ENCODE peak calls at places on chromosomes 16 and 17, in four cellular contexts. R is neuronal stem cell, M is mesenchymal stem cell, H is IMR-90. W is an unnamed sample. For H3K9me3, the result is how much of the 10 kb centered on the place peaks cover.

GRCh38 chr16:50209548-50210265 is 56.6 kb downstream of the TENT4B start:
- DNase-seq in R (no peak), M (no peak), H (no peak), W (peak)

GRCh38 chr16:56614549-56614991 is 6.2 kb downstream of the MT2A start:
- DNase-seq in H (peak), M (peak), R (no peak), W (no peak)

GRCh38 chr16:88132836-88133506 is 181.7 kb downstream of the BANP start:
- DNase-seq in R (no peak), M (no peak), H (no peak), W (no peak)

GRCh38 chr16:57475711-57476339 is 10.5 kb downstream of the DOK4 start:
- DNase-seq in R (no peak), M (peak), H (peak), W (peak)

GRCh38 chr17:48954300-48954755 is 9.7 kb upstream of the SNF8 start:
- DNase-seq in M (peak), H (peak), R (peak), W (peak)

GRCh38 chr16:84047626-84048025 is 5.0 kb upstream of the SLC38A8 start:
- DNase-seq in H (no peak), M (no peak), R (no peak), W (no peak)

GRCh38 chr16:80725566-80726162 is 78.7 kb downstream of the CDYL2 start:
- DNase-seq in R (no peak), H (no peak), M (no peak), W (no peak)

GRCh38 chr17:3610523-3610922 is 1.3 kb upstream of the TRPV1 start:
- DNase-seq in H (no peak), R (no peak), M (no peak), W (no peak)

GRCh38 chr16:3876695-3877094 is 3.8 kb downstream of the CREBBP start:
- DNase-seq in M (peak), H (peak), R (no peak), W (no peak)

GRCh38 chr16:86924537-86924936 is 346.2 kb downstream of the FOXL1 start:
- DNase-seq in M (peak), H (peak), R (no peak), W (no peak)

GRCh38 chr16:30893744-30894539 is at the start of gene BCL7C:
- DNase-seq in R (peak), M (peak), H (peak), W (peak)

GRCh38 chr17:77489898-77490265 is 349.1 kb downstream of the SEC14L1 start:
- DNase-seq in H (no peak), R (no peak), M (no peak), W (no peak)

GRCh38 chr16:20727181-20727580 is 14.4 kb downstream of the THUMPD1 start:
- DNase-seq in H (no peak), M (no peak), R (no peak), W (no peak)

GRCh38 chr16:89322381-89323119 is 105.0 kb downstream of the ZNF778 start:
- DNase-seq in R (no peak), M (peak), H (peak), W (peak)

GRCh38 chr17:58691701-58692238 is at the start of gene TEX14:
- DNase-seq in H (no peak), M (no peak), R (no peak), W (peak)

GRCh38 chr17:49987681-49988441 is 7.2 kb downstream of the DLX3 start:
- DNase-seq in M (no peak), H (no peak), R (no peak), W (peak)

GRCh38 chr17:57653279-57653678 is 91.8 kb downstream of the CCDC182 start:
- DNase-seq in H (no peak), M (no peak), R (no peak), W (no peak)

GRCh38 chr16:84483882-84484565 is 20.4 kb downstream of the MEAK7 start:
- DNase-seq in H (no peak), R (no peak), M (no peak), W (no peak)

GRCh38 chr17:82297280-82297803 is 20.1 kb downstream of the CD7 start:
- DNase-seq in M (peak), R (no peak), H (no peak), W (no peak)

GRCh38 chr17:20156196-20157077 is 147.3 kb downstream of the SPECC1 start:
- DNase-seq in M (peak), H (peak), R (peak), W (no peak)

GRCh38 chr16:65002265-65002664 is 119.6 kb downstream of the CDH11 start:
- DNase-seq in H (peak), R (no peak), M (peak), W (no peak)

GRCh38 chr17:11807606-11808005 is 189.7 kb downstream of the ZNF18 start:
- DNase-seq in M (no peak), H (no peak), R (no peak), W (no peak)

GRCh38 chr16:24900230-24900629 is 54.5 kb downstream of the SLC5A11 start:
- DNase-seq in R (no peak), M (peak), H (no peak), W (no peak)

GRCh38 chr17:15922586-15922985 is 22.3 kb upstream of the ADORA2B start:
- DNase-seq in M (no peak), H (no peak), R (no peak), W (no peak)

GRCh38 chr17:6107791-6108190 is 37.6 kb downstream of the WSCD1 start:
- DNase-seq in M (no peak), H (no peak), R (no peak), W (no peak)

GRCh38 chr16:65283238-65283651 is 161.4 kb upstream of the CDH11 start:
- DNase-seq in R (no peak), H (peak), M (no peak), W (no peak)

GRCh38 chr17:68437979-68438877 is 19.1 kb downstream of the WIPI1 start:
- DNase-seq in H (peak), R (no peak), M (peak), W (peak)

GRCh38 chr16:86827521-86827920 is 249.2 kb downstream of the FOXL1 start:
- DNase-seq in H (no peak), R (no peak), M (no peak), W (no peak)

GRCh38 chr17:48728232-48729231 is at the start of gene HOXB13:
- DNase-seq in H (peak), R (no peak), M (peak), W (peak)

GRCh38 chr17:58377005-58377660 is 25.1 kb upstream of the SUPT4H1 start:
- DNase-seq in H (no peak), R (no peak), M (no peak), W (peak)

GRCh38 chr16:74811911-74812310 is 37.3 kb upstream of the FA2H start:
- DNase-seq in R (no peak), M (no peak), H (no peak), W (no peak)

GRCh38 chr16:28304214-28304613 is 11.9 kb downstream of the SBK1 start:
- DNase-seq in M (peak), R (peak), H (peak), W (peak)

GRCh38 chr17:17971431-17972125 is 622 bp downstream of the TOM1L2 start:
- DNase-seq in H (no peak), M (peak), R (no peak), W (no peak)

GRCh38 chr17:79082311-79083190 is 7.9 kb downstream of the ENGASE start:
- DNase-seq in M (peak), H (peak), R (peak), W (peak)

GRCh38 chr17:37483311-37484039 is 6.2 kb upstream of the DUSP14 start:
- DNase-seq in M (peak), R (no peak), H (peak), W (no peak)

GRCh38 chr17:70913086-70913485 is 743.8 kb downstream of the KCNJ2 start:
- DNase-seq in R (no peak), M (no peak), H (peak), W (no peak)

GRCh38 chr16:74611721-74612120 is 4.8 kb upstream of the GLG1 start:
- DNase-seq in M (peak), R (no peak), H (peak), W (no peak)

GRCh38 chr17:81116704-81117103 is 48.6 kb upstream of the PVALEF start:
- DNase-seq in M (no peak), H (no peak), R (no peak), W (no peak)
- H2BK5ac ChIP-seq in M (no peak), H (no peak), R (no peak), W (no peak)

DNA sequence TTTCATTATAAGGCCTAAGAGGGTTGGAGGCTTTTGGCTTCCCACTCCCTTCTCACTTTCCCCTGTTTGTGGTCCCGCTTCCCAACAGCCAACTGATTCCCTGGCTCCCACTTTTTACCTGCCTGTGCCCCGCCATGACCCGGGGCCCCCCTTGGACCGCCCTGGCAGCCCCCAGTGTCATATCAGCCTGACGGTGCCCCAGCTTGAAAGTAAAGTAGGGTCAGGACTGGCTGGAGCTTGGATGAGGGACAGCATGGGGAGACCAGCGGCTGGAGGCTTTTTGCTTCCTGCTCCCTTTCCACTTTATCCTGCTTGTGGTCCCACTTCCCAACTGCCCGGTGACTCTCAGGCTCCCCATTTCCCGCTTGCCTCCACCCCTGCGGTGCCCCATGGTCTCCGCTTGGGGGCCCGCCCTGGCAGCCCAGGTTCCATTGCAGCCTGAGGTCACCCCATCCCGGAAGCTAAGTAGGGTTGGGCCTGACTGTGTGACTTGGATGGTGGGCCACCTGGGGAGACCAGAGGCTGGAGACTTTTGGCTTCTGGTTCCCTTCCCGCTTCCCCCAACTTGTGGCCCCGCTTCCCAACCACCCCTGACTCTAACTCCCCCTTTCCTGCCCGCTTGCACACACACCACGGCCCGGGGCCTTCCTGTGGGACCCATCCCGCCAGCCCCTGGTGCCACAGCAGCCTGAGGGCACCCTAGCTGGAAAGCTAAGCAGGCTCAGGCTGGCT is 2274.7 kb downstream of the TP53TG3F start:
- DNase-seq in H (no peak), R (no peak), M (no peak), W (no peak)
- H3K9me3 ChIP-seq in H (under half), R (under half), M (under half), W (half or more)

DNA sequence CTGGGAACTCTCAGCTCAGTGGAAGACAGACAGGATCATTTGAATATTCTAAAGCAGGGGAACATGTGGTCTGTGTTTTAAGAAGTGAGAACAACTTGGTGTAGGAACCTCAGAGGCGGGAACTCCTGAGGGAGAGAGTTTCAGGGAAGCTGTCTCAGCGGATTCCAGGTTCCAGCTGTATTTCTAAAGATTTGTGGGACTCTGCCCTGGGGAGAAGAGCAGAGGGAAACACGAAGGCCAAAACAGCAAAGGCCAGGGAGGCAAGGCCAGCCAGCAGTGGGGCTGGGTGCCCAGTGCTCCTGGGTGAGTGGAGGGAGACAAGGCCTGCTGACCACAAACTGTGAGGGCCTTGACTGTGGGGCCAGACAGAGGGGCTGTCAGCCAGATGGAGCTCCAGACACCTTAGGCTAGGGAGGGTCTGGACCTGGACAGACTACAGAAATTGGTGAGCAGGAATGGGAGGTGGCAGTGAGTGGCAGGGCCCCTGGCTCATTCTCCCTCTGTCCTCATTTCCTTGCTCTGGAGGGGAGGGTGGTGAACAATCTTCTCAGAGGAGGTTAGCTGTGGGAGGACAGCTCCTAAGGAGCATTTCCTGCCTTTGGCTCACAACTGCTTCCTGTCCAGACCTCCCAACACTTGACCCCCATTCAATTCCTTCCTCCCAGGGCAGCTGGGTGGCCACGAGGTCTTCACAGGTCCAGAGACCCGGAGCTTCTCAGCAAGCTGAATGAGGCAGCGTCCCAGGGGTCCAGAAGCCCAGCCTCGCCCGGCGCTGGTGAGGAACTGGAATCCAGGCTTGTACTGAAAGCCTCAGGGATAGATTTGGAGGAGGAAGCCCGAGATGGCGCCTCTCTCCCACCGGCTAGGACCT is 21.0 kb upstream of the FZD2 start:
- DNase-seq in M (peak), H (no peak), R (no peak), W (peak)
- H2AK5ac ChIP-seq in M (peak), H (peak), R (peak), W (no peak)

DNA sequence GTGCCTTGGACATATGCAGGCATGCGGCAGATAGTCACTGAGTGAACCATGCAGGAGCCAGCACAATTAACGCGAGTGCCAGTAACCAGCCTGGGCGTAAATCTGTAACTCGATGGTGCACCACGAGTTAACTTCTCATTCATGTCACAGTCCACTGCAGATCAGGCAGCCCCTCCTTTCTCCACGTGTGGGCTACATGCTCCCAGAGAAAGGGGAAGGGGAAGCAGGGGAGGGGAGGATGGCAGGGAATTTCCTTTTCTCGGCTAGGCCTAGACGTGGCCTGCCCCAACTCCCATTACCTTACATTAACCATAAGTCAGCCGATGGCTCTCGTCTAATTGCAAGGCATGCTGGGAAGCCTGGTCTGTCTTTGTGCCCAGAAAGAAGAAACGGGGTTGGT is 287.9 kb downstream of the CPPED1 start:
- DNase-seq in H (no peak), M (no peak), R (no peak), W (no peak)
- H2BK5ac ChIP-seq in H (no peak), M (no peak), R (no peak), W (no peak)

DNA sequence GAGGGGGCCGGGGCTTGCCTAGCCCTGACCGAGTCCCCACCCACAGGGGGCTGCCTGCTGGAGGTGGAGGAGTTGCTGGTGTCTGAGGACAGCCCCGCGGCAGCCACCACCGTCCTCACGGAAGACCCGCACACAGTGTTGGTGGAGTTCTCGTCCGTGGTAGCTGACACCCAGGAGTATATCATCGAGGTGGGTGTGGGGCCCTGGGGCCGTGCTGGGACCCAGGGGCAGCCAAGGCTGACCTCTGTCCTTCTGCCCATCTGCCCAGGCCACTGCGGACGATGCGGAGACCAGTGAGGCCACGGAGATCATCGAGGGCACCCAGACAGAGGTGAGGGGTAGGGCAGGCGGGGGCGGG is 1.5 kb upstream of the DNASE1L2 start:
- DNase-seq in H (no peak), M (no peak), R (no peak), W (no peak)
- H3K9me3 ChIP-seq in H (under half), M (under half), R (under half), W (under half)

GRCh38 chr17:46770818-46771600 is 47.5 kb downstream of the WNT3 start:
- DNase-seq in R (peak), M (peak), H (peak), W (peak)

GRCh38 chr17:46770439-46770817 is 48.1 kb downstream of the WNT3 start:
- DNase-seq in R (no peak), M (no peak), H (no peak), W (no peak)

GRCh38 chr17:46769531-46770438 is 48.7 kb downstream of the WNT3 start:
- DNase-seq in M (no peak), R (no peak), H (no peak), W (peak)

GRCh38 chr17:46766493-46767491 is 51.7 kb downstream of the WNT3 start:
- DNase-seq in M (no peak), H (no peak), R (no peak), W (peak)

GRCh38 chr17:46768540-46768870 is 50.0 kb downstream of the WNT3 start:
- DNase-seq in R (no peak), H (no peak), M (no peak), W (no peak)
- H2AK5ac ChIP-seq in R (no peak), H (no peak), M (no peak), W (no peak)

GRCh38 chr16:72877374-72878028 is 170.4 kb downstream of the ZFHX3 start:
- DNase-seq in R (no peak), H (peak), M (peak), W (no peak)
- H2BK5ac ChIP-seq in R (no peak), H (peak), M (no peak), W (no peak)

GRCh38 chr16:22631264-22631663 is 120.6 kb downstream of the NPIPB5 start:
- DNase-seq in M (no peak), H (no peak), R (no peak), W (no peak)
- H3K9me3 ChIP-seq in M (under half), H (under half), R (under half), W (under half)

GRCh38 chr17:73308017-73308823 is 3.6 kb downstream of the CDC42EP4 start:
- DNase-seq in M (peak), R (no peak), H (peak), W (no peak)
- H2AK5ac ChIP-seq in M (peak), R (peak), H (peak), W (no peak)

DNA sequence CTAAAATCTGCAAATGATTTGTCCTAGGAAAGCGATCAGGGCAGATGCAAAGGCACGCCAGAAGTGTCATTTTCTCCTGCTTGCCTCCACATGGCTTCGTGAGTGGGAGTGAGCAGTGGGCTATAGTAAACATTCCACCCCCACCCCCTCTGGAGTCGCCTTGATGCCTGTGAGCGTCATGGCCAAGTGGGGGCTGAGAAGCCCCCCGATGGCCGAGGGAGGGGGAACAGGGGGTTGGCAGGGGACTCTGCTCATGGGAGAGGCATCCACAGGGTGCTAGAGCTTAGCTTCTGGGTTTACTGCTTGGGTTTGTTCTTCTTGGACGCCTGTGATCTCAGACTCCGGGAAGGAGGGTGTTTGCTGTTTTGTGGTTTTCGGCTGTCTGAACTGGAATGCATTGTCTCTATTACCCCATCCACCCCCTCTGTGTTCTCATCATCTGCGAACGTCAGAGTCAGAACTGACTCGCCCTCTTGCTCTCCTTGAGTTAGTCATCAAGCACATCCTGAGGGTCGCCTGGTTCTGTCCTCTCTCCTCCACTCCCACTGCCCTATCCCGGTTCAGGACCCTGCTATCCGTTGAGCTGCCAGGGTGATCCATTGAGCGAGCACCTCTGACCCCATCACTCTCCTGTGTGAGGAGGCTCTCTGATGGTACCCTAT is 15.4 kb downstream of the TNS4 start:
- DNase-seq in R (no peak), H (peak), M (peak), W (no peak)
- H2BK5ac ChIP-seq in R (no peak), H (peak), M (peak), W (no peak)